ENCODE peak calls at places on chromosomes 11 and 22, in four cellular contexts. Y is K562, X is tibial nerve, T is stomach. N is an unnamed sample. For H3K4me1, the result is how much of the 10 kb centered on the place peaks cover.

GRCh38 chr11:5363712-5364111 is 12.4 kb downstream of the OR51B6 start:
- DNase-seq in Y (peak), X (no peak), T (no peak), N (no peak)

GRCh38 chr11:92765965-92766371 is 203.5 kb upstream of the MTNR1B start:
- DNase-seq in T (no peak), X (no peak), Y (peak), N (no peak)

GRCh38 chr11:105740164-105740903 is 130.5 kb downstream of the GRIA4 start:
- DNase-seq in T (no peak), Y (no peak), X (no peak), N (no peak)

GRCh38 chr11:87454246-87454645 is 416.5 kb downstream of the TMEM135 start:
- DNase-seq in T (peak), X (no peak), Y (no peak), N (no peak)

GRCh38 chr11:2475151-2475918 is 30.5 kb downstream of the KCNQ1 start:
- DNase-seq in Y (no peak), T (no peak), X (no peak), N (no peak)

GRCh38 chr11:77084581-77085191 is 17.9 kb downstream of the CAPN5 start:
- DNase-seq in Y (no peak), T (peak), X (peak), N (no peak)

GRCh38 chr22:35039625-35040024 is 26.3 kb upstream of the ISX start:
- DNase-seq in X (no peak), T (no peak), Y (no peak), N (no peak)

GRCh38 chr22:36727110-36727509 is 23.6 kb upstream of the CACNG2 start:
- DNase-seq in X (no peak), Y (no peak), T (no peak), N (no peak)

GRCh38 chr22:35258144-35258988 is 1.1 kb downstream of the HMGXB4 start:
- DNase-seq in X (no peak), T (no peak), Y (peak), N (no peak)

GRCh38 chr11:78742430-78742829 is 167.8 kb upstream of the NARS2 start:
- DNase-seq in T (peak), Y (no peak), X (no peak), N (peak)

GRCh38 chr22:35568751-35569725 is 28.4 kb downstream of the RASD2 start:
- DNase-seq in Y (no peak), T (peak), X (no peak), N (no peak)

GRCh38 chr11:112157274-112157766 is 6.6 kb downstream of the IL18 start:
- DNase-seq in Y (no peak), X (no peak), T (no peak), N (no peak)

GRCh38 chr11:65429724-65430405 is 7.3 kb downstream of the NEAT1 start:
- DNase-seq in T (peak), Y (peak), X (no peak), N (no peak)

GRCh38 chr22:32352681-32353080 is 5.0 kb upstream of the RFPL3 start:
- DNase-seq in T (no peak), Y (no peak), X (no peak), N (no peak)

GRCh38 chr11:59240322-59240721 is 27.6 kb upstream of the MPEG1 start:
- DNase-seq in X (no peak), T (no peak), Y (no peak), N (no peak)

GRCh38 chr11:123255909-123256308 is 60.9 kb upstream of the CLMP start:
- DNase-seq in X (no peak), Y (no peak), T (no peak), N (no peak)

GRCh38 chr22:36373258-36373579 is 14.5 kb downstream of the MYH9 start:
- DNase-seq in T (no peak), X (no peak), Y (no peak), N (peak)

GRCh38 chr11:69664901-69665300 is 10.3 kb downstream of the LTO1 start:
- DNase-seq in X (no peak), Y (no peak), T (no peak), N (no peak)

GRCh38 chr11:69896250-69896649 is 77.0 kb upstream of the FGF3 start:
- DNase-seq in Y (no peak), T (no peak), X (no peak), N (no peak)

GRCh38 chr11:36748856-36749255 is 150.8 kb upstream of the RAG2 start:
- DNase-seq in Y (no peak), T (no peak), X (no peak), N (no peak)

GRCh38 chr11:115301029-115301428 is 203.2 kb downstream of the CADM1 start:
- DNase-seq in Y (no peak), X (no peak), T (no peak), N (no peak)

GRCh38 chr22:37953062-37953436 is 352 bp downstream of the C22orf23 start:
- DNase-seq in Y (peak), T (no peak), X (no peak), N (no peak)

GRCh38 chr11:43578346-43579170 is 102.0 kb upstream of the HSD17B12 start:
- DNase-seq in X (no peak), T (no peak), Y (no peak), N (no peak)

GRCh38 chr11:13012037-13012693 is 3.0 kb downstream of the RASSF10 start:
- DNase-seq in T (peak), Y (no peak), X (no peak), N (no peak)

GRCh38 chr11:118609380-118610219 is 2.2 kb downstream of the PHLDB1 start:
- DNase-seq in T (peak), Y (peak), X (no peak), N (no peak)

GRCh38 chr11:44596541-44597276 is 31.2 kb downstream of the CD82 start:
- DNase-seq in X (no peak), Y (no peak), T (no peak), N (peak)

GRCh38 chr11:59426361-59427067 is at the start of gene OR5A2:
- DNase-seq in T (no peak), X (no peak), Y (no peak), N (no peak)

GRCh38 chr22:50118129-50118528 is 28.3 kb downstream of the MOV10L1 start:
- DNase-seq in X (no peak), Y (no peak), T (no peak), N (no peak)

GRCh38 chr22:50117168-50117762 is 27.5 kb downstream of the MOV10L1 start:
- DNase-seq in Y (peak), X (no peak), T (no peak), N (no peak)

GRCh38 chr22:50119768-50120251 is 30.0 kb downstream of the MOV10L1 start:
- DNase-seq in Y (no peak), X (no peak), T (no peak), N (no peak)

GRCh38 chr22:50119169-50119767 is 29.5 kb downstream of the MOV10L1 start:
- DNase-seq in Y (no peak), X (no peak), T (no peak), N (no peak)

DNA sequence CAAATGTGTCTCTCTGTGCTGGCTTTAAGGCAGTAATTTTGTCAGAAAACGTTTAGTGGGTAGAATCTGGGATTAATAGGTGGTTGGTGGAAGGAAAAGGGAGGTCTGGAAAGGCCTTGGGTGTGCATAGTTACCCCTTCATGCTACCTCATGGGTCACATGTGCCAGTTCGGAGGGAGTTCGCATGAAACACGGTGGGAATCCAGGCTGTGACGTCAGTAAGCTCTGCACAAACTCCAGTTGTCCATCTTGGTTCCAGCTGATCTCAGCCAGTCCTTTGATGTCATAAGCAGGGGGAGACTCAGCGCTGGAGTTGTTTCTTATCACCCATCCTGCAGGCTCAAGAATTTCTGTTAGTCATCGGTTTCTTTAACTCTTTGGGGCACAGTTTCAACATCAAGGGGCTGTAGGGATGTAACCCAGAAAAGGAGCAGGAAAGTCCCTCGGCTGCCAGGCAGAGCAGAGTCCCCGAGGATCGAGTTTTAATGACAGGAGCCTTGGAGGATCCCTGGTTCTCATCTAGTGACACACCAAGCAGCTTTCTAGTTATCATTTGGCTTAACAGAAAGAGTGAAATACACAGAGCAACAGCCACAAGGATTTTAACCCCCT is 28.9 kb downstream of the MOV10L1 start:
- DNase-seq in Y (peak), T (no peak), X (no peak), N (no peak)
- TF ChIP-seq POLR2A in Y (peak), T (no peak), X (no peak), N (no peak)

GRCh38 chr22:28742562-28742962 is 723 bp downstream of the HSCB start:
- DNase-seq in T (no peak), Y (no peak), X (no peak), N (no peak)
- H3K4me1 ChIP-seq in T (under half), Y (under half), X (under half), N (under half)

GRCh38 chr22:19463491-19464469 is 15.2 kb downstream of the UFD1 start:
- DNase-seq in T (no peak), Y (no peak), X (peak), N (peak)

GRCh38 chr22:19466126-19466716 is 12.8 kb downstream of the UFD1 start:
- DNase-seq in X (no peak), Y (no peak), T (no peak), N (no peak)

GRCh38 chr22:19463008-19463407 is 15.5 kb upstream of the C22orf39 start:
- DNase-seq in T (no peak), X (no peak), Y (no peak), N (no peak)

GRCh38 chr22:19464546-19464945 is 14.4 kb downstream of the UFD1 start:
- DNase-seq in T (no peak), X (no peak), Y (no peak), N (no peak)

GRCh38 chr22:19464975-19465374 is 14.0 kb downstream of the UFD1 start:
- DNase-seq in T (no peak), Y (no peak), X (no peak), N (no peak)
- TF ChIP-seq POLR2A in T (no peak), Y (peak), X (no peak), N (no peak)

GRCh38 chr11:83002522-83002921 is 69.2 kb downstream of the RAB30 start:
- DNase-seq in Y (no peak), T (no peak), X (no peak), N (no peak)
- H3K4me1 ChIP-seq in Y (under half), T (under half), X (under half), N (half or more)

GRCh38 chr11:63573881-63574855 is 11.0 kb upstream of the PLAAT2 start:
- DNase-seq in T (peak), X (no peak), Y (peak), N (peak)
- TF ChIP-seq POLR2A in T (no peak), X (no peak), Y (peak), N (no peak)

N was measured in gastrocnemius medialis.